ENCODE peak calls at places on chromosomes 5 and 9, in four cellular contexts. A is HEK293T, C is IMR-90, K is A549. T is an unnamed sample.

GRCh38 chr9:93257808-93258331 is 73.9 kb downstream of the WNK2 start:
- DNase-seq in A (no peak), K (no peak), C (no peak), T (no peak)

GRCh38 chr9:34046784-34047379 is 1.8 kb downstream of the UBAP2 start:
- DNase-seq in A (no peak), K (no peak), C (peak; percentile 10), T (peak; percentile 17)

GRCh38 chr5:21687621-21688020 is 1165.5 kb downstream of the CDH12 start:
- DNase-seq in C (no peak), A (no peak), K (no peak), T (no peak)

GRCh38 chr5:68332546-68332945 is 117.0 kb downstream of the PIK3R1 start:
- DNase-seq in A (no peak), C (peak; percentile 33), K (no peak), T (no peak)

GRCh38 chr5:88502179-88503064 is 233.8 kb upstream of the TMEM161B start:
- DNase-seq in A (no peak), C (no peak), K (no peak), T (peak; percentile 20)

GRCh38 chr5:52895572-52896296 is 93.4 kb upstream of the ITGA2 start:
- DNase-seq in A (no peak), C (no peak), K (no peak), T (no peak)

GRCh38 chr5:31434898-31435297 is 97.0 kb downstream of the DROSHA start:
- DNase-seq in C (no peak), K (no peak), A (no peak), T (no peak)

GRCh38 chr9:38352716-38353334 is 39.7 kb upstream of the ALDH1B1 start:
- DNase-seq in C (no peak), A (no peak), K (no peak), T (no peak)

GRCh38 chr5:119527346-119527745 is 75.0 kb downstream of the HSD17B4 start:
- DNase-seq in C (peak; percentile 36), A (no peak), K (no peak), T (no peak)

GRCh38 chr9:134959126-134959970 is 41.6 kb upstream of the FCN1 start:
- DNase-seq in C (no peak), A (no peak), K (no peak), T (no peak)
- TF ChIP-seq BHLHE40 in C (no peak), A (no peak), K (no peak), T (no peak)

DNA sequence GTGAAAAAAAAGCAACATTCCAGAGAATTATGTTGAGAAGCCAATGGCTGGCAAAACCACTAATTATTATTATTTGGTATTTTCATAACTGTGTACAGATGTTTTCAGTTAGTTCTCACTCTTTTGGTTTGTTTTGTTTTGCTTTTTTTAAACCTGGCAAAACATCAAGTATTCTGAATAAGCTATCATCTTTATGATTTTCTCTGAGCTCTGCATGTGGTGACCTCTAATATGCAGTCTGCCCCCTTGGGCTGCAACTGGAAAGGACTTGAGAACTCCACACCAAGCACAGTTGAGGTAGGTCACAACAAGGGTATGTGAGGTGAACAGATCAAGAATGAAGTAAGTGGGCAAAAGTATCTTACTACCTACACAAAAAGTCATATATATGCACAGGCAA is 202.3 kb downstream of the NFIB start:
- DNase-seq in K (no peak), C (peak; percentile 3), A (no peak), T (no peak)
- TF ChIP-seq BHLHE40 in K (no peak), C (no peak), A (no peak), T (no peak)

GRCh38 chr5:7529880-7530279 is 133.9 kb downstream of the ADCY2 start:
- DNase-seq in C (no peak), A (no peak), K (no peak), T (no peak)
- TF ChIP-seq BHLHE40 in C (no peak), A (no peak), K (no peak), T (no peak)

GRCh38 chr9:87382902-87383301 is 114.8 kb upstream of the DAPK1 start:
- DNase-seq in A (no peak), C (peak; percentile 10), K (no peak), T (no peak)

GRCh38 chr9:87381050-87381711 is 116.5 kb upstream of the DAPK1 start:
- DNase-seq in C (peak; percentile 18), K (no peak), A (no peak), T (no peak)

GRCh38 chr9:87383341-87384150 is 114.1 kb upstream of the DAPK1 start:
- DNase-seq in K (no peak), C (no peak), A (no peak), T (no peak)

GRCh38 chr9:87379300-87379699 is 118.4 kb upstream of the DAPK1 start:
- DNase-seq in K (no peak), A (no peak), C (no peak), T (no peak)

GRCh38 chr9:87381746-87382145 is 115.9 kb upstream of the DAPK1 start:
- DNase-seq in K (no peak), A (no peak), C (no peak), T (no peak)
- TF ChIP-seq BHLHE40 in K (no peak), A (no peak), C (no peak), T (no peak)

DNA sequence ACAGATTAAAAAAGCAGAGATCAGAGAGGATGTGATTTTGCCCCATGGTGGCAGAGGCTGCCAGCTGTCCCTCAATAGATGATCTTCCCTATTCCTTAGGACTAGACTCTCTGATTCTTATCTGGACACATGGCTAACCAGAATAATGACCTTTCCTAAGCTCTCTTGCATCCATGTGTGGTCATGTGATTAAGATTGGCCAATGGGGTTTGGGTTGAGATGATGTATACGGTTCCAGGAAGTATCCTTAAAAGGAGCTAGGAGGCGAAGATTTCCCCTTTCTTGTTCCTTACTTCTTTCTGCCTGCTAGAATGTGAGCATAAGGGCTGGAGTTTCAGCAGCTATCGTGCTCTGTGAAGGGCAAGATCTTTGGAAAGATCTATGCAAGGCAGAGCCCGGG is 39.8 kb downstream of the FOXI1 start:
- DNase-seq in A (no peak), K (no peak), C (no peak), T (no peak)
- TF ChIP-seq BHLHE40 in A (no peak), K (no peak), C (no peak), T (no peak)

GRCh38 chr5:131261483-131261882 is 2.4 kb upstream of the CDC42SE2 start:
- DNase-seq in K (no peak), C (no peak), A (no peak), T (no peak)

GRCh38 chr5:131262953-131263541 is 806 bp upstream of the CDC42SE2 start:
- DNase-seq in A (no peak), K (no peak), C (no peak), T (no peak)

GRCh38 chr5:131265318-131265803 is 1.5 kb downstream of the CDC42SE2 start:
- DNase-seq in C (peak; percentile 38), K (peak; percentile 56), A (peak; percentile 12), T (no peak)

GRCh38 chr5:131263648-131264452 is at the start of gene CDC42SE2:
- DNase-seq in A (peak; percentile 89), K (peak; percentile 70), C (peak; percentile 80), T (no peak)

DNA sequence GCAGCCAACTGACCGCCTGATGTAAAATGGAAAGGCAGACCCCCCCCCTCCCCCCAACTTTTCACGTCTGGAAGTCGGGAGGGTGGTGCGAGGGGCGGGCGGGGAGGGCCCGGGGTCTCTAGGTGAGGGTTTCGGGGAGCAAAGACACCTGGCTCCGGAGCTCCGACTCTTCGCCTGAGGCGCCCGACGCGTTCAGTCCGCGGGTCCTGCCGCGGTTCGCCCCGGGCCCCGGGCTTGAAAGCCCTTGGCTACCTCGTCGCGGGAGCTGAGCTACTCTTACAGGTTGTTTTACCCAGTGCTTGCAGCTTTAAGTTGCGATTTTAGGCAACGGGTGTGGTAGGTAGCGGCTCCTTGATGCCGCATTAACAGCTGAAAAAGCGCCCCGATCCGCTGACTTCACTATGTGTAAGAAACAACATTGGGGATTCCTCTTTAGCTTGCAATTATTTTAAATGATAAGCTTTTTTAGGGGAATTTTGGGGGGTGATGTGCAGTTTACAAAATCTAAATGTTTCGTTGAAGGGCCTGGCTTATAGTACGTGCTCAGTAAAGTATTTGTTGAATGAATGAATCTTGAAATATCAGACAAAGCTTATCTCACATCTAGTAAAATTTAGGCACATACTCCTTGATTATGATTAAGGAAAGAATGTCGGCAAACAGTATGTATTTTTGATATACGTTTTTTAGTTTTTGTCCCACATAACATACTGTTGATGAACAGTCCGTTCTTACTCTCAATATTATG is 774 bp downstream of the CDC42SE2 start:
- DNase-seq in C (peak; percentile 28), K (no peak), A (peak; percentile 27), T (no peak)
- TF ChIP-seq BHLHE40 in C (no peak), K (no peak), A (no peak), T (no peak)

GRCh38 chr5:109563692-109564091 is 126.0 kb upstream of the MAN2A1 start:
- DNase-seq in K (no peak), C (no peak), A (no peak), T (no peak)
- TF ChIP-seq BHLHE40 in K (no peak), C (no peak), A (no peak), T (no peak)

GRCh38 chr9:97559111-97559514 is 57.6 kb downstream of the TMOD1 start:
- DNase-seq in K (no peak), C (peak; percentile 42), A (no peak), T (peak; percentile 85)
- TF ChIP-seq BHLHE40 in K (no peak), C (no peak), A (no peak), T (peak; percentile 62)

GRCh38 chr9:96006296-96006890 is 130.9 kb downstream of the ERCC6L2 start:
- DNase-seq in C (no peak), K (no peak), A (no peak), T (no peak)

GRCh38 chr9:96008502-96009222 is 133.2 kb downstream of the ERCC6L2 start:
- DNase-seq in C (peak; percentile 52), A (no peak), K (no peak), T (no peak)

GRCh38 chr9:96006961-96007360 is 131.5 kb downstream of the ERCC6L2 start:
- DNase-seq in K (no peak), A (no peak), C (peak; percentile 84), T (no peak)

GRCh38 chr9:96009223-96009602 is 133.7 kb downstream of the ERCC6L2 start:
- DNase-seq in C (no peak), K (no peak), A (no peak), T (no peak)

GRCh38 chr9:96009690-96010477 is 134.4 kb downstream of the ERCC6L2 start:
- DNase-seq in A (no peak), C (no peak), K (no peak), T (no peak)
- TF ChIP-seq BHLHE40 in A (no peak), C (no peak), K (no peak), T (peak; percentile 34)

DNA sequence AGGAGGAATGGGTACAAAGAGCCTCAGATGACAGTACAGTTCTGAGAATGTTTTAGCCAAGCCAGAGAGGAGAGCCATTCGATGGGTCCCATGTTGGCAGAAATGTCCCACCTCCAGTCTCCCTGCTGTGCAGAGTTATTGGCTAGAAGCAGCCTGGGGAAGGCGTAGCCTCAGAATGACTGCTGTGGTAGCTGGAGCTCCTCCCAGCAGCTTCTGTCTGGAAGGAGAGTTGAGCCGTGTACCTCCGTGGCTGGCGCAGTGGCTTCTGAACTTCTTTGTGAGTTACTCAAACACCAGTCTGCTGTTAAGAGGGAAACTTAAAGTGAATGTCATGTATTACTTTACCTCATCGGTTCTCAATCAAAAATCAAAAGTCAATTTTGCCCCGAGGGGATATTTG is 193.3 kb upstream of the SNX2 start:
- DNase-seq in C (no peak), A (peak; percentile 24), K (no peak), T (no peak)
- TF ChIP-seq BHLHE40 in C (no peak), A (no peak), K (no peak), T (no peak)

T was measured in GM12878.